ENCODE peak calls at places on chromosome X, in five cellular contexts. W, U, D, P and F are unnamed samples.

GRCh38 chrX:105331244-105331643 is 110.8 kb upstream of the TEX13A start:
- DNase-seq in D (no peak), U (peak; percentile 10), W (no peak), P (no peak), F (no peak)

GRCh38 chrX:5113128-5113527 is 1115.5 kb downstream of the NLGN4X start:
- DNase-seq in P (no peak), D (no peak), W (no peak), U (peak; percentile 0), F (no peak)

GRCh38 chrX:148537556-148538182 is 37.3 kb downstream of the AFF2 start:
- DNase-seq in W (no peak), U (no peak), P (no peak), D (no peak), F (no peak)

GRCh38 chrX:149074429-149074828 is 430.7 kb downstream of the IDS start:
- DNase-seq in U (no peak), P (peak; percentile 88), W (no peak), D (peak; percentile 37), F (no peak)

GRCh38 chrX:447052-447451 is 60.3 kb upstream of the PPP2R3B start:
- DNase-seq in P (no peak), W (no peak), D (no peak), U (no peak), F (no peak)

GRCh38 chrX:65731684-65732289 is 64.3 kb downstream of the MSN start:
- DNase-seq in P (peak; percentile 64), W (no peak), U (no peak), D (no peak), F (no peak)

GRCh38 chrX:13128104-13128503 is 83.7 kb upstream of the FAM9C start:
- DNase-seq in P (no peak), W (no peak), U (peak; percentile 36), D (no peak), F (no peak)

GRCh38 chrX:110087485-110088356 is 84.8 kb downstream of the TMEM164 start:
- DNase-seq in U (peak; percentile 85), W (peak; percentile 43), P (no peak), D (peak; percentile 93), F (no peak)

GRCh38 chrX:68999351-68999750 is 165.9 kb downstream of the PJA1 start:
- DNase-seq in U (peak; percentile 78), P (peak; percentile 67), W (peak; percentile 18), D (no peak), F (no peak)

GRCh38 chrX:40687169-40687568 is 39.8 kb upstream of the CXorf38 start:
- DNase-seq in P (no peak), U (no peak), D (no peak), W (no peak), F (no peak)

GRCh38 chrX:49176421-49177326 is 5.0 kb downstream of the PLP2 start:
- DNase-seq in U (peak; percentile 67), W (no peak), D (no peak), P (no peak), F (no peak)

GRCh38 chrX:3346436-3347329 is at the start of gene MXRA5:
- DNase-seq in U (peak; percentile 0), D (no peak), P (no peak), W (no peak), F (no peak)

GRCh38 chrX:97070346-97070745 is 186.6 kb downstream of the RPA4 start:
- DNase-seq in D (no peak), U (no peak), W (no peak), P (no peak), F (no peak)

GRCh38 chrX:101260435-101260834 is 30.7 kb downstream of the TAF7L start:
- DNase-seq in D (no peak), U (peak; percentile 1), P (no peak), W (no peak), F (no peak)

DNA sequence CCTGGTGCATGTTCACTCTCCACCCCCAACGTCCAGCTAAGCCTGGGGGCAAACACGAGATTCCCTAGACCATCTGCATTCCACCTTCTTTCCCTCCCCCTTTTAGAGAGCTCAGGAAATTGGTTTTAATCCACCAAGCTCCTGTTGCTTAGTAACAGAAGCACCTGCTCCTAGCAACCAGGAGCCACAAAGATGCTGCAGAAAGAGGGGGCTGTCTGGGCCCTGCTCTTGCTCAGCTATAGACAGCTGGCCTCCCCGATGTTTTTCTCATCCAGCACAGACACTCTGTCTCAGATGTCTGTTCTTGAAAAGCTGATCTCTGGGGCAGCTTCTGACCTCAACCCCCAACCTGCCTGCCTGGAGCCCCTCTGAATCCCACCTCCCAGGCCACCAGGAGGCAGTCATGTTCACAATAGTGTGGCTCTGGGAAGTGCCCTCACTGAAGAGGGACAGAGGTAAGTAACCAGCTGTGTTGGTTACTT is 71.5 kb downstream of the SLC16A2 start:
- DNase-seq in U (no peak), P (no peak), W (no peak), D (no peak), F (no peak)
- TF ChIP-seq CTCF in U (no peak), P (no peak), W (no peak), D (no peak), F (no peak)

DNA sequence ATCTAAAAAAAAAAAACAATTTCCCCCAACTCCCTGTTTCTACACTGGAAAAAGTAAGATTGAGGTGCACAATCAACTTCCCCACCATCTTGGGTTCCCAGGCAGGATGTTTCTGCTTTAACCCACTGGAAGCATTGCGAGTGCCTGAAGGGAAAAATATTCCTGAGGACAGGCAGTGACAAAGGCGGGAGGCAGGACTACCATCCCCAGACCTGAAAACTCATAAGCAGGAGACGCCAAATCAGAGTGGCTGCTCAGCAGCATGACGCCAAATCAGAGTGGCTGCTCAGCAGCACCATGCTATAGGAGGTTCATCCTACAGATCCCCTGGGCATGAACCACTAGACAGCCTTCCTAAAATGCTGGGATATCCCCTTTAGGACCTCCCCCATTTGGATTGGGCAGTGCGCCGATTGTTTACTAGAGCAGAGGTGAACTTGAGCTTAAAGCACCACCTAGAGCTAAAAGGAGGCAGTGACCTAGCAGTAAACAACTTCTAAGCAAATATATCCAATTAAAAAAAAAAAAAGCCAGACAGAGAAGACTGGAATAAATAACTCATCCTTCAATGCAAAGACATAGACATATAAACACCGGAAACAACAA is 35.0 kb upstream of the GK start:
- DNase-seq in W (no peak), P (no peak), D (no peak), U (no peak), F (no peak)
- TF ChIP-seq CTCF in W (no peak), P (no peak), D (no peak), U (no peak), F (peak; percentile 48)

DNA sequence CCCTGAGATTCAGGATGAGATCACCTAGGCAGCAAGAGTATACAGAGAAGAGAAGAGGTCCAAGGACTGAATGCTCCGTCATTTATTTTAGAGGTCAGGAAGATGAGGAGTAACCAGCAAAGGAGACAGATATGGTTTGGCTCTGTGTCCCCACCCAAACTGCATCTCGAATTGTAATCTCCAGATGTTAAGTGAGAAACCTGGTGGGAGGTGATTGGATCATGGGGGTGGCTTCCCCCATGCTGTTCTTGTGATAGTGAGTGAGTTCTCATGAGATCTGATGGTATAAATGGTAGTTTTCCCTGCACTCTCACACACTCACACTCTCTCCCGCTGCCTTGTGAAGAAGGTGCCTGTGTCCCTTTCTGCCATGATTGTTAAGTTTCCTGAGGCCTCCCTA is 60.8 kb downstream of the MID1IP1 start:
- DNase-seq in W (no peak), P (no peak), U (no peak), D (no peak), F (no peak)
- TF ChIP-seq CTCF in W (no peak), P (no peak), U (no peak), D (no peak), F (no peak)

GRCh38 chrX:114077773-114078172 is 506.1 kb upstream of the HTR2C start:
- DNase-seq in D (no peak), P (no peak), W (no peak), U (no peak), F (no peak)

GRCh38 chrX:114073926-114074325 is 510.0 kb upstream of the HTR2C start:
- DNase-seq in P (no peak), U (no peak), D (no peak), W (no peak), F (no peak)

GRCh38 chrX:114071412-114071811 is 512.5 kb upstream of the HTR2C start:
- DNase-seq in U (no peak), W (no peak), P (no peak), D (no peak), F (no peak)

GRCh38 chrX:114075073-114075673 is 508.7 kb upstream of the HTR2C start:
- DNase-seq in U (no peak), D (no peak), P (no peak), W (no peak), F (no peak)
- TF ChIP-seq CTCF in U (peak; percentile 29), D (peak; percentile 3), P (no peak), W (peak; percentile 11), F (peak; percentile 8)